ENCODE peak calls at places on chromosomes 16 and 17, in nine cellular contexts. N is gastrocnemius medialis, A is lower lobe of right lung, W is Panc1, E is aorta, X is pancreas, I is heart left ventricle, Q is RWPE2, V is K562. F is an unnamed sample.

GRCh38 chr17:29140631-29141483 is 39.3 kb downstream of the MYO18A start:
- ATAC-seq in X (peak; percentile 30), Q (no peak), W (no peak), I (peak; percentile 49), N (peak; percentile 25), V (peak; percentile 34), A (peak; percentile 18), E (peak; percentile 21), F (peak; percentile 3)

GRCh38 chr17:14875557-14876412 is 389.3 kb downstream of the PMP22 start:
- ATAC-seq in V (no peak), W (no peak), X (peak; percentile 88), N (no peak), I (no peak), A (no peak), Q (no peak), E (no peak), F (no peak)

GRCh38 chr16:66594739-66595138 is 9.8 kb upstream of the CMTM3 start:
- ATAC-seq in W (no peak), X (peak; percentile 55), I (peak; percentile 50), E (no peak), N (no peak), V (no peak), Q (no peak), A (no peak), F (no peak)

GRCh38 chr16:3458278-3458851 is 14.9 kb downstream of the NAA60 start:
- ATAC-seq in W (peak; percentile 26), N (no peak), E (peak; percentile 24), X (peak; percentile 16), A (peak; percentile 13), V (peak; percentile 7), I (no peak), Q (peak; percentile 21), F (peak; percentile 3)

GRCh38 chr16:89293276-89294143 is 76.0 kb downstream of the ZNF778 start:
- ATAC-seq in I (no peak), E (no peak), V (peak; percentile 53), A (peak; percentile 82), Q (no peak), W (peak; percentile 43), X (no peak), N (no peak), F (no peak)

GRCh38 chr16:71467810-71468209 is 5.8 kb upstream of the ZNF23 start:
- ATAC-seq in V (peak; percentile 83), W (no peak), E (no peak), N (no peak), Q (peak; percentile 58), A (no peak), I (no peak), X (peak; percentile 85), F (no peak)

GRCh38 chr17:41322264-41322902 is 6.9 kb upstream of the KRTAP17-1 start:
- ATAC-seq in W (peak; percentile 72), N (no peak), A (peak; percentile 65), Q (peak; percentile 64), I (no peak), E (no peak), V (peak; percentile 57), X (peak; percentile 74), F (no peak)

GRCh38 chr16:81627024-81627423 is 152.1 kb upstream of the PLCG2 start:
- ATAC-seq in N (no peak), Q (no peak), W (no peak), E (no peak), I (no peak), V (no peak), A (no peak), X (no peak), F (no peak)

GRCh38 chr17:75809631-75810111 is 25.1 kb downstream of the UNK start:
- ATAC-seq in Q (no peak), E (peak; percentile 20), I (peak; percentile 31), N (peak; percentile 5), A (no peak), X (no peak), V (no peak), W (no peak), F (no peak)

GRCh38 chr16:28292731-28293588 is 635 bp downstream of the SBK1 start:
- ATAC-seq in W (no peak), X (peak; percentile 64), A (peak; percentile 6), N (no peak), E (no peak), V (no peak), Q (peak; percentile 10), I (no peak), F (no peak)

GRCh38 chr16:27498916-27499658 is 50.6 kb downstream of the GTF3C1 start:
- ATAC-seq in X (no peak), N (no peak), E (no peak), Q (no peak), I (peak; percentile 53), V (no peak), W (no peak), A (no peak), F (no peak)

GRCh38 chr17:48001187-48001586 is 30.3 kb downstream of the CDK5RAP3 start:
- ATAC-seq in N (no peak), I (peak; percentile 29), X (peak; percentile 35), A (peak; percentile 42), E (no peak), W (no peak), Q (no peak), V (no peak), F (no peak)

GRCh38 chr17:4180791-4181190 is 37.8 kb downstream of the CYB5D2 start:
- ATAC-seq in W (no peak), E (no peak), Q (no peak), V (no peak), X (no peak), A (no peak), N (no peak), I (peak; percentile 89), F (no peak)

DNA sequence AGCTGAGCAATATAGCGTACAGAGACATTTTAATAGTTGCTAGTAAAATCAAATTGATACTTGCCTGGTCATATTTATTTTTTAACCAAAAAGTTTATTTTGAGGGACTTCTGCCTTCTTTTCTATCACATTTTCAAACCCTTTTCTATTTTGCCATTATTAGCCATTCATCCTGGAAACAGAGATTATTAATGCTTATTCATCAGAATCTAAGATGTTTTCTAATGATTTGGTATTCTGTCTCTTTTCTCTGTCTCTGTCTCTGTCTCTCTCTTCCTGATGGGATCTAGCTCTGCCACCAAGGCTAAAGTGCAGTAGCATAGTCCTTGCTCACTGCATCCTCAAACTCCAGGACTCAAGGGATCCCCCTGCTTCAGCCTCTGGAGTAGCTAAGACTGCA is 871.3 kb upstream of the CDH8 start:
- ATAC-seq in N (no peak), Q (no peak), A (no peak), V (no peak), W (no peak), X (no peak), E (no peak), I (no peak), F (no peak)
- H3K4me3 ChIP-seq in N (no peak overlapping the region), Q (no peak overlapping the region), A (no peak overlapping the region), V (no peak overlapping the region), W (no peak overlapping the region), X (no peak overlapping the region), E (no peak overlapping the region), I (no peak overlapping the region), F (no peak overlapping the region)

GRCh38 chr17:82912571-82913089 is 72.8 kb upstream of the ZNF750 start:
- ATAC-seq in X (no peak), E (no peak), V (no peak), A (no peak), N (peak; percentile 93), W (no peak), Q (no peak), I (peak; percentile 73), F (peak; percentile 23)
- H3K4me3 ChIP-seq in X (no peak overlapping the region), E (no peak overlapping the region), V (no peak overlapping the region), A (no peak overlapping the region), N (no peak overlapping the region), W (no peak overlapping the region), Q (no peak overlapping the region), I (no peak overlapping the region), F (no peak overlapping the region)

GRCh38 chr16:22191089-22191965 is 14.8 kb upstream of the EEF2K start:
- ATAC-seq in A (peak; percentile 79), V (peak; percentile 78), N (peak; percentile 59), I (peak; percentile 77), Q (peak; percentile 62), X (peak; percentile 70), W (peak; percentile 76), E (peak; percentile 82), F (peak; percentile 75)

GRCh38 chr16:22192261-22193133 is 13.6 kb upstream of the EEF2K start:
- ATAC-seq in E (peak; percentile 51), A (peak; percentile 25), I (peak; percentile 20), W (no peak), V (peak; percentile 16), Q (no peak), N (peak; percentile 40), X (no peak), F (peak; percentile 27)

GRCh38 chr16:22190169-22191088 is 15.6 kb upstream of the EEF2K start:
- ATAC-seq in I (peak; percentile 86), A (peak; percentile 85), W (peak; percentile 84), E (peak; percentile 92), V (peak; percentile 84), N (peak; percentile 69), X (peak; percentile 75), Q (peak; percentile 70), F (peak; percentile 82)

GRCh38 chr16:22193134-22193411 is 13.0 kb upstream of the EEF2K start:
- ATAC-seq in V (no peak), Q (no peak), X (no peak), E (no peak), I (no peak), A (no peak), N (no peak), W (no peak), F (no peak)

DNA sequence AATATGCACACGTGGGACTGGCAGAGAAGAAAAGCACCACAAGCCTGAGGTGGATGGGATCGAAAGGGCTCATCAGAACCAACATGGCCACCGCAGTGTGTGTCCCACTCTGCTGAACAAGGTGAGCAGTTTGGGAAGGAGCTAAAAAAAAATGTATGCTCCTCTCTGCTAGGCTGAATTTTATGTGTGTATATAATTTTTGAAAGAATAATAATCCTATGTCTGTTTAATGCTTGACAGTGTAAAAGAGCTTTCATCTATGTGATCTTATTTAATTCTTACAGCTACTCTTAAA is 14.2 kb upstream of the EEF2K start:
- ATAC-seq in Q (no peak), N (no peak), X (no peak), E (no peak), I (no peak), A (no peak), V (no peak), W (no peak), F (no peak)
- H3K4me3 ChIP-seq in Q (peak overlapping the region; percentile 59), N (peak overlapping the region; percentile 73), X (peak overlapping the region; percentile 39), E (peak overlapping the region; percentile 12), I (peak overlapping the region; percentile 94), A (peak overlapping the region; percentile 52), V (peak overlapping the region; percentile 57), W (peak overlapping the region; percentile 77), F (peak overlapping the region; percentile 87)

DNA sequence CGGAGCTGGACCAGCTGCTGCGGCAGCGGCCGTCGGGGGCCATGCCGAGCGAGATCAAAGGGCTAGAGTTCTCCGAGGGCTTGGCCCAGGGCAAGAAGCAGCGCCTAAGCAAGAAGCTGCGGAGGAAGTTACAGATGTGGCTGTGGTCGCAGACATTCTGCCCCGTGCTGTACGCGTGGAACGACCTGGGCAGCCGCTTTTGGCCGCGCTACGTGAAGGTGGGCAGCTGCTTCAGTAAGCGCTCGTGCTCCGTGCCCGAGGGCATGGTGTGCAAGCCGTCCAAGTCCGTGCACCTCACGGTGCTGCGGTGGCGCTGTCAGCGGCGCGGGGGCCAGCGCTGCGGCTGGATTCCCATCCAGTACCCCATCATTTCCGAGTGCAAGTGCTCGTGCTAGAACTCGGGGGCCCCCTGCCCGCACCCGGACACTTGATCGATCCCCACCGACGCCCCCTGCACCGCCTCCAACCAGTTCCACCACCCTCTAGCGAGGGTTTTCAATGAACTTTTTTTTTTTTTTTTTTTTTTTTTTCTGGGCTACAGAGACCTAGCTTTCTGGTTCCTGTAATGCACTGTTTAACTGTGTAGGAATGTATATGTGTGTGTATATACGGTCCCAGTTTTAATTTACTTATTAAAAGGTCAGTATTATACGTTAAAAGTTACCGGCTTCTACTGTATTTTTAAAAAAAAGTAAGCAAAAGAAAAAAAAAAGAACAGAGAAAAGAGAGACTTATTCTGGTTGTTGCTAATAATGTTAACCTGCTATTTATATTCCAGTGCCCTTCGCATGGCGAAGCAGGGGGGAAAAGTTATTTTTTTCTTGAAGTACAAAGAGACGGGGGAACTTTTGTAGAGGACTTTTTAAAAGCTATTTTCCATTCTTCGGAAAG is 1.3 kb downstream of the NOG start:
- ATAC-seq in I (no peak), A (peak; percentile 3), X (peak; percentile 2), E (peak; percentile 11), N (peak; percentile 33), V (no peak), Q (peak; percentile 12), W (peak; percentile 31), F (no peak)
- H3K4me3 ChIP-seq in I (peak overlapping the region; percentile 56), A (peak overlapping the region; percentile 68), X (peak overlapping the region; percentile 42), E (no peak overlapping the region), N (peak overlapping the region; percentile 58), V (no peak overlapping the region), Q (peak overlapping the region; percentile 39), W (peak overlapping the region; percentile 87), F (peak overlapping the region; percentile 62)